ENCODE peak calls at places on chromosomes 12 and 14, in ten cellular contexts. X is AG08396; H is astrocyte of the cerebellum; V is omental fat pad; Z is stimulated activated CD4-positive, alpha-beta T cell treated with anti-CD3 and anti-CD28 coated beads, Interleukin-4, amount 100 ng/mL, for 48 hours; J is choroid plexus epithelial cell; D is HT1080; O is GDM1; G is WTC11; P is heart left ventricle. Q is an unnamed sample.

GRCh38 chr14:78088941-78089340 is 81.2 kb upstream of the NRXN3 start:
- DNase-seq in X (no peak), H (no peak), V (no peak), Z (no peak), J (no peak), D (peak; percentile 7), O (no peak), G (peak; percentile 18), P (no peak), Q (no peak)

GRCh38 chr12:48815281-48816110 is 2.8 kb upstream of the CACNB3 start:
- DNase-seq in X (peak; percentile 88), H (peak; percentile 48), V (no peak), Z (no peak), J (peak; percentile 88), D (peak; percentile 82), O (peak; percentile 77), G (peak; percentile 74), P (peak; percentile 79), Q (peak; percentile 55)

GRCh38 chr12:20426191-20426590 is 57.9 kb downstream of the PDE3A start:
- DNase-seq in X (no peak), H (no peak), V (no peak), Z (no peak), J (no peak), D (no peak), O (no peak), G (no peak), P (peak; percentile 58), Q (no peak)

GRCh38 chr12:132620893-132621656 is 2.5 kb downstream of the P2RX2 start:
- DNase-seq in X (no peak), H (no peak), V (no peak), Z (no peak), J (no peak), D (no peak), O (no peak), G (no peak), P (no peak), Q (no peak)

GRCh38 chr12:105334568-105334967 is 4.1 kb downstream of the C12orf75 start:
- DNase-seq in X (no peak), H (peak; percentile 28), V (no peak), Z (no peak), J (peak; percentile 65), D (peak; percentile 52), O (no peak), G (no peak), P (no peak), Q (no peak)

GRCh38 chr14:89624500-89625156 is 207.6 kb upstream of the FOXN3 start:
- DNase-seq in X (no peak), H (no peak), V (no peak), Z (no peak), J (no peak), D (no peak), O (no peak), G (no peak), P (no peak), Q (no peak)

GRCh38 chr14:31944256-31945073 is 132.6 kb upstream of the ARHGAP5 start:
- DNase-seq in X (no peak), H (no peak), V (no peak), Z (no peak), J (no peak), D (no peak), O (no peak), G (no peak), P (no peak), Q (no peak)

GRCh38 chr14:36857136-36857535 is 195.5 kb downstream of the PAX9 start:
- DNase-seq in X (no peak), H (no peak), V (no peak), Z (no peak), J (no peak), D (no peak), O (no peak), G (peak; percentile 25), P (no peak), Q (no peak)

GRCh38 chr12:120470150-120470817 is 736 bp upstream of the SRSF9 start:
- DNase-seq in X (no peak), H (no peak), V (no peak), Z (no peak), J (peak; percentile 44), D (no peak), O (no peak), G (peak; percentile 16), P (no peak), Q (no peak)

GRCh38 chr14:69247691-69248440 is 12.1 kb upstream of the GALNT16 start:
- DNase-seq in X (peak; percentile 83), H (peak; percentile 74), V (no peak), Z (no peak), J (peak; percentile 94), D (no peak), O (no peak), G (no peak), P (peak; percentile 63), Q (no peak)

GRCh38 chr12:122097641-122098364 is 19.2 kb downstream of the MLXIP start:
- DNase-seq in X (peak; percentile 36), H (no peak), V (no peak), Z (no peak), J (peak; percentile 58), D (no peak), O (no peak), G (no peak), P (peak; percentile 74), Q (no peak)

GRCh38 chr12:77133566-77133965 is 68.2 kb upstream of the E2F7 start:
- DNase-seq in X (peak; percentile 33), H (peak; percentile 53), V (no peak), Z (peak; percentile 5), J (peak; percentile 71), D (peak; percentile 43), O (no peak), G (peak; percentile 75), P (peak; percentile 28), Q (peak; percentile 53)

GRCh38 chr14:88831285-88831684 is 6.8 kb downstream of the TTC8 start:
- DNase-seq in X (peak; percentile 44), H (peak; percentile 60), V (no peak), Z (no peak), J (peak; percentile 70), D (peak; percentile 80), O (no peak), G (no peak), P (no peak), Q (peak; percentile 26)

GRCh38 chr14:85572845-85573244 is 42.9 kb downstream of the FLRT2 start:
- DNase-seq in X (peak; percentile 17), H (no peak), V (no peak), Z (no peak), J (peak; percentile 77), D (peak; percentile 88), O (no peak), G (no peak), P (no peak), Q (peak; percentile 55)

GRCh38 chr12:67714648-67715047 is 66.1 kb downstream of the DYRK2 start:
- DNase-seq in X (no peak), H (no peak), V (no peak), Z (no peak), J (no peak), D (no peak), O (no peak), G (no peak), P (no peak), Q (peak; percentile 42)

Q was measured in kidney glomerular epithelial cell.